ENCODE peak calls at places on chromosome 2, in ten cellular contexts. J, L, V, A, K, H, D, E, C and F are unnamed samples.

GRCh38 chr2:147037048-147037447 is 807.8 kb upstream of the ACVR2A start:
- DNase-seq in J (no peak), L (no peak), V (no peak), A (no peak), K (no peak), H (no peak), D (no peak), E (no peak), C (no peak), F (no peak)

GRCh38 chr2:44543773-44544725 is 182.3 kb downstream of the CAMKMT start:
- DNase-seq in J (no peak), L (no peak), V (no peak), A (peak), K (no peak), H (no peak), D (no peak), E (no peak), C (no peak), F (peak)

GRCh38 chr2:71938659-71939587 is 208.7 kb downstream of the CYP26B1 start:
- DNase-seq in J (peak), L (no peak), V (no peak), A (no peak), K (no peak), H (no peak), D (no peak), E (no peak), C (no peak), F (no peak)

GRCh38 chr2:37887286-37887685 is 37.8 kb upstream of the RMDN2 start:
- DNase-seq in J (no peak), L (no peak), V (no peak), A (no peak), K (no peak), H (no peak), D (no peak), E (no peak), C (no peak), F (no peak)

GRCh38 chr2:110157153-110157793 is 41.7 kb upstream of the MALL start:
- DNase-seq in J (no peak), L (no peak), V (no peak), A (peak), K (no peak), H (no peak), D (peak), E (peak), C (no peak), F (peak)

GRCh38 chr2:236601306-236602202 is 31.9 kb downstream of the ACKR3 start:
- DNase-seq in J (no peak), L (no peak), V (no peak), A (no peak), K (no peak), H (no peak), D (no peak), E (no peak), C (no peak), F (no peak)

GRCh38 chr2:55232863-55233657 is 572 bp downstream of the RPS27A start:
- DNase-seq in J (peak), L (peak), V (no peak), A (peak), K (peak), H (peak), D (peak), E (no peak), C (peak), F (peak)

GRCh38 chr2:138212434-138212833 is 248.2 kb downstream of the HNMT start:
- DNase-seq in J (no peak), L (no peak), V (no peak), A (no peak), K (no peak), H (no peak), D (no peak), E (no peak), C (no peak), F (no peak)

GRCh38 chr2:241359481-241360045 is 3.5 kb downstream of the FARP2 start:
- DNase-seq in J (no peak), L (no peak), V (no peak), A (no peak), K (no peak), H (no peak), D (no peak), E (no peak), C (no peak), F (no peak)

GRCh38 chr2:77721593-77721992 is 199.4 kb upstream of the LRRTM4 start:
- DNase-seq in J (no peak), L (no peak), V (no peak), A (no peak), K (no peak), H (no peak), D (no peak), E (no peak), C (no peak), F (no peak)

GRCh38 chr2:204000446-204000845 is 63.9 kb downstream of the ICOS start:
- DNase-seq in J (no peak), L (no peak), V (no peak), A (no peak), K (no peak), H (no peak), D (no peak), E (no peak), C (no peak), F (no peak)

GRCh38 chr2:64762301-64762997 is 108.7 kb upstream of the SERTAD2 start:
- DNase-seq in J (no peak), L (no peak), V (no peak), A (no peak), K (no peak), H (no peak), D (no peak), E (no peak), C (no peak), F (no peak)